ENCODE peak calls at places on chromosomes 2 and 18, in nine cellular contexts. O is posterior cingulate gyrus; Y is stomach; C is type B pancreatic cell; M is T follicular helper cell; D is A549; J is keratinocyte; K is stimulated activated CD4-positive, alpha-beta T cell treated with anti-CD3 and anti-CD28 coated beads, Interleukin-1b, Interleukin-23, amount 100 ng/mL, for 24 hours; S is endothelial cell. I is an unnamed sample.

GRCh38 chr2:203936535-203936934 is at the start of gene ICOS:
- DNase-seq in D (no peak), Y (no peak), J (no peak), S (no peak), M (peak), K (no peak), C (no peak), O (no peak), I (no peak)

GRCh38 chr2:66698879-66699278 is 264.0 kb downstream of the MEIS1 start:
- DNase-seq in J (no peak), K (no peak), D (no peak), M (no peak), C (no peak), S (no peak), Y (no peak), O (no peak), I (no peak)

GRCh38 chr2:105929506-105929905 is 184.8 kb downstream of the NCK2 start:
- DNase-seq in D (no peak), K (no peak), Y (peak), C (no peak), M (peak), S (no peak), O (no peak), J (no peak), I (no peak)

GRCh38 chr18:8881103-8881502 is 175.7 kb downstream of the MTCL1 start:
- DNase-seq in C (no peak), S (no peak), Y (no peak), D (no peak), K (no peak), O (no peak), M (no peak), J (no peak), I (no peak)

GRCh38 chr2:23803965-23804542 is 122.9 kb downstream of the ATAD2B start:
- DNase-seq in M (no peak), K (no peak), Y (peak), S (peak), C (no peak), D (peak), J (no peak), O (no peak), I (no peak)

GRCh38 chr2:54384301-54385035 is 71.7 kb upstream of the SPTBN1 start:
- DNase-seq in S (no peak), J (no peak), K (no peak), Y (no peak), D (no peak), O (peak), M (no peak), C (no peak), I (no peak)

GRCh38 chr2:207161247-207161646 is 4.5 kb downstream of the KLF7 start:
- DNase-seq in K (no peak), C (no peak), O (no peak), Y (no peak), D (no peak), J (no peak), M (no peak), S (no peak), I (no peak)

GRCh38 chr18:74739926-74740325 is 142.3 kb downstream of the ZNF407 start:
- DNase-seq in M (no peak), C (no peak), K (no peak), J (no peak), S (no peak), D (no peak), O (no peak), Y (no peak), I (no peak)

GRCh38 chr18:48663931-48664847 is 125.4 kb downstream of the CTIF start:
- DNase-seq in O (peak), Y (peak), C (peak), M (peak), D (peak), J (peak), S (peak), K (peak), I (peak)

GRCh38 chr2:222424729-222425671 is 657 bp downstream of the SGPP2 start:
- DNase-seq in K (no peak), S (no peak), Y (peak), M (peak), C (peak), J (no peak), D (no peak), O (peak), I (peak)

GRCh38 chr2:96548558-96549465 is 12.3 kb downstream of the ARID5A start:
- DNase-seq in J (no peak), Y (no peak), S (no peak), C (no peak), D (no peak), O (peak), M (no peak), K (no peak), I (no peak)

GRCh38 chr2:39851691-39852110 is 72.6 kb upstream of the THUMPD2 start:
- DNase-seq in J (no peak), K (no peak), S (no peak), D (no peak), M (no peak), C (no peak), O (no peak), Y (no peak), I (peak)

GRCh38 chr2:16405551-16405950 is 260.1 kb downstream of the CYRIA start:
- DNase-seq in J (no peak), K (no peak), D (no peak), C (no peak), Y (no peak), S (no peak), O (no peak), M (no peak), I (no peak)

GRCh38 chr18:60038731-60039130 is 138.9 kb downstream of the PMAIP1 start:
- DNase-seq in M (no peak), K (no peak), Y (no peak), S (no peak), D (no peak), C (no peak), O (no peak), J (no peak), I (no peak)

GRCh38 chr2:215920244-215921100 is 92.9 kb downstream of the MREG start:
- DNase-seq in S (peak), O (peak), K (peak), J (no peak), Y (peak), D (peak), C (peak), M (peak), I (peak)

GRCh38 chr2:182018218-182018617 is 32.6 kb downstream of the PPP1R1C start:
- DNase-seq in D (no peak), K (no peak), O (no peak), M (no peak), Y (no peak), J (no peak), C (no peak), S (no peak), I (no peak)

I was measured in nephron progenitor cell.